ENCODE peak calls at places on chromosomes 3 and 15, in five cellular contexts. V, W, S, I and P are unnamed samples. For H3K36me3, the result is how much of the 10 kb centered on the place peaks cover.

GRCh38 chr3:105022813-105023212 is 343.9 kb upstream of the ALCAM start:
- DNase-seq in S (no peak), V (no peak), I (no peak), W (peak), P (no peak)

GRCh38 chr3:113223831-113224240 is 12.5 kb downstream of the BOC start:
- DNase-seq in I (no peak), S (no peak), V (no peak), W (no peak), P (no peak)

GRCh38 chr3:182902236-182902635 is 78.1 kb downstream of the DCUN1D1 start:
- DNase-seq in V (no peak), I (no peak), S (no peak), W (no peak), P (no peak)

GRCh38 chr3:189685854-189686253 is 54.7 kb downstream of the TP63 start:
- DNase-seq in S (no peak), W (no peak), I (peak), V (peak), P (no peak)

GRCh38 chr3:134460965-134461364 is 24.8 kb downstream of the ANAPC13 start:
- DNase-seq in V (peak), I (peak), S (no peak), W (no peak), P (no peak)

GRCh38 chr3:109930592-109930991 is 593.2 kb upstream of the DPPA4 start:
- DNase-seq in W (no peak), S (no peak), V (no peak), I (no peak), P (no peak)

GRCh38 chr3:15500107-15500724 is 21.3 kb downstream of the COLQ start:
- DNase-seq in S (no peak), V (no peak), I (no peak), W (no peak), P (peak)

GRCh38 chr3:171116802-171117395 is 90.4 kb upstream of the SLC2A2 start:
- DNase-seq in V (no peak), S (no peak), I (no peak), W (peak), P (no peak)

GRCh38 chr15:90342655-90343054 is 9.4 kb upstream of the ZNF774 start:
- DNase-seq in V (no peak), S (no peak), W (peak), I (no peak), P (no peak)

GRCh38 chr3:105527949-105528348 is 161.2 kb downstream of the ALCAM start:
- DNase-seq in V (peak), I (no peak), W (no peak), S (no peak), P (no peak)

GRCh38 chr3:170908235-170909116 is at the start of gene EIF5A2:
- DNase-seq in I (peak), V (peak), S (peak), W (peak), P (peak)

GRCh38 chr3:72597043-72597442 is 251.2 kb downstream of the SHQ1 start:
- DNase-seq in S (no peak), V (no peak), W (no peak), I (no peak), P (no peak)

GRCh38 chr15:57697588-57697987 is 8.9 kb upstream of the POLR2M start:
- DNase-seq in V (peak), S (no peak), W (no peak), I (peak), P (no peak)

GRCh38 chr3:196080997-196081833 is 675 bp downstream of the TFRC start:
- DNase-seq in W (peak), V (peak), S (peak), I (peak), P (peak)

GRCh38 chr3:66496731-66497130 is 4.1 kb downstream of the LRIG1 start:
- DNase-seq in W (no peak), S (no peak), I (no peak), V (no peak), P (no peak)

GRCh38 chr15:84586641-84587160 is 14.1 kb upstream of the ZSCAN2 start:
- DNase-seq in W (no peak), V (peak), S (no peak), I (no peak), P (no peak)

GRCh38 chr15:69783211-69783610 is 314.5 kb downstream of the TLE3 start:
- DNase-seq in I (no peak), W (no peak), S (no peak), V (no peak), P (no peak)

GRCh38 chr3:123679712-123680386 is 95.0 kb upstream of the HACD2 start:
- DNase-seq in I (no peak), W (no peak), V (no peak), S (no peak), P (no peak)

GRCh38 chr15:76337739-76338554 is 1.4 kb downstream of the ISL2 start:
- DNase-seq in I (peak), S (peak), W (peak), V (no peak), P (no peak)

GRCh38 chr3:168088106-168088722 is 7.5 kb downstream of the GOLIM4 start:
- DNase-seq in W (peak), S (no peak), V (no peak), I (no peak), P (no peak)

GRCh38 chr3:27681249-27681748 is 40.8 kb downstream of the EOMES start:
- DNase-seq in I (peak), W (peak), V (peak), S (peak), P (peak)

GRCh38 chr3:95354494-95354893 is 1291.6 kb downstream of the NSUN3 start:
- DNase-seq in V (no peak), S (no peak), I (no peak), W (peak), P (no peak)

GRCh38 chr15:32649336-32649735 is 7.8 kb downstream of the SCG5 start:
- DNase-seq in I (peak), W (peak), S (no peak), V (peak), P (peak)

GRCh38 chr15:91258436-91258779 is 158.4 kb downstream of the SV2B start:
- DNase-seq in I (no peak), V (no peak), S (no peak), W (peak), P (peak)

GRCh38 chr3:26308454-26308853 is 314.1 kb upstream of the LRRC3B start:
- DNase-seq in I (no peak), S (no peak), V (no peak), W (no peak), P (no peak)
- H3K36me3 ChIP-seq in I (under half), S (under half), V (under half), W (under half), P (under half)

DNA sequence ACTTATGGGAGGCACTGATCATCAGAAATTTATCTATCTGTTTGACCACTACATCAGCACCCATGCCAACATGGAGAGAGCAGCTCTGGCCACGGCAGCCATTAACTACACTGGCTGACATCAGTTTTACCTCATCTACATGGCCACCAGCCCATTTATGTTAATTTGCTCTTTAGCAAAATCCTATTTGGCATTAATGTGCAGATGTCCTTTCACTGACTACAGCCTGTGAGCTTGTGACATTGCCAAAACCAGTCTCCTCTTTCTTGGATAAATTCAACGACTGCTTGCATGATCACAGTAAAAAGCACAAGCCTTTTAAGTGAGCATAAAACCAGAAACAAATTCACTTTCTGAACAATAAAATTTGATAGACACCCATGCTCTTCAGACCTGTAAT is 47.5 kb downstream of the NR1I2 start:
- DNase-seq in I (no peak), V (no peak), S (no peak), W (no peak), P (no peak)
- H2BK5ac ChIP-seq in I (no peak), V (no peak), S (no peak), W (no peak), P (no peak)

GRCh38 chr3:119211193-119211592 is 29.5 kb downstream of the B4GALT4 start:
- DNase-seq in I (no peak), S (no peak), V (no peak), W (peak), P (no peak)
- H3K36me3 ChIP-seq in I (under half), S (under half), V (under half), W (under half), P (under half)

GRCh38 chr3:120908030-120908802 is at the start of gene STXBP5L:
- DNase-seq in W (peak), V (peak), I (peak), S (peak), P (peak)

GRCh38 chr3:120908803-120909601 is 997 bp downstream of the STXBP5L start:
- DNase-seq in V (no peak), W (no peak), S (peak), I (peak), P (no peak)

GRCh38 chr3:120909602-120909878 is 1.5 kb downstream of the STXBP5L start:
- DNase-seq in V (no peak), W (peak), I (no peak), S (no peak), P (no peak)

DNA sequence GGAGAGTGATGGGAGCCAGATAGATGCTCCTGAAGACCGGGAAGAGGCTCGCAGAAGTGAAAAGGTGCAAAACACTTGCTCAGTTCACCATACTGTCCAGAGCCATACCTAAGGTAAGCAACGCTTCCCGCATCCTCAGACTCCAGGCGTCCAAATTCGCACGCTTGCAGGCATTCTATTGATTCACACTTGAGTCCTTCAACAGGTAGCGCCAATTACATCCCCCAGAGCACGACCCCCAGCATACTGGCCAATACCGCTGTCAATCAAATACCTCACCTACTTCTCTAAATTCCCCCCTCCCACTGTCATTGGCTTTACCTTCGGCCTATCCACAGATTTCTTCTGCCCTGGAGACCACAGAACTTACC is 361 bp upstream of the STXBP5L start:
- DNase-seq in V (no peak), I (no peak), S (no peak), W (no peak), P (no peak)
- H2BK5ac ChIP-seq in V (no peak), I (no peak), S (no peak), W (no peak), P (no peak)

GRCh38 chr15:40392986-40393948 is 10.7 kb downstream of the KNSTRN start:
- DNase-seq in V (peak), W (no peak), S (no peak), I (peak), P (no peak)

GRCh38 chr15:40386480-40386879 is 4.0 kb downstream of the KNSTRN start:
- DNase-seq in W (no peak), S (no peak), V (no peak), I (no peak), P (no peak)

GRCh38 chr15:40389824-40390595 is 7.5 kb downstream of the KNSTRN start:
- DNase-seq in W (no peak), V (no peak), I (no peak), S (no peak), P (no peak)

GRCh38 chr15:40388941-40389823 is 6.7 kb downstream of the KNSTRN start:
- DNase-seq in V (no peak), S (no peak), I (no peak), W (no peak), P (peak)
- H3K36me3 ChIP-seq in V (under half), S (under half), I (under half), W (under half), P (under half)

GRCh38 chr3:117104381-117104780 is 394.8 kb downstream of the TUSC7 start:
- DNase-seq in S (no peak), V (no peak), I (no peak), W (no peak), P (no peak)
- H2BK5ac ChIP-seq in S (no peak), V (no peak), I (no peak), W (no peak), P (no peak)